ENCODE peak calls at places on chromosomes 7 and 10, in four cellular contexts. O is astrocyte, P is colonic mucosa, B is fibroblast of lung. R is an unnamed sample.

GRCh38 chr7:83413425-83413824 is 235.5 kb downstream of the SEMA3E start:
- DNase-seq in O (peak; percentile 57), P (no peak), B (peak; percentile 71), R (no peak)

GRCh38 chr10:1406172-1406975 is 331.0 kb downstream of the ADARB2 start:
- DNase-seq in O (no peak), P (no peak), B (no peak), R (no peak)

GRCh38 chr7:120519224-120519623 is 246.2 kb downstream of the KCND2 start:
- DNase-seq in O (no peak), P (no peak), B (no peak), R (no peak)

GRCh38 chr10:111455776-111456426 is 379.1 kb downstream of the ADRA2A start:
- DNase-seq in O (no peak), P (no peak), B (no peak), R (no peak)

GRCh38 chr7:51139796-51140195 is 176.8 kb downstream of the COBL start:
- DNase-seq in O (no peak), P (no peak), B (no peak), R (no peak)

GRCh38 chr10:87927091-87927490 is 63.7 kb downstream of the PTEN start:
- DNase-seq in O (peak; percentile 73), P (no peak), B (no peak), R (no peak)

GRCh38 chr10:47104101-47104707 is 193.0 kb downstream of the PTPN20 start:
- DNase-seq in O (no peak), P (no peak), B (peak; percentile 68), R (no peak)

GRCh38 chr10:78623577-78624215 is 445.1 kb upstream of the ZMIZ1 start:
- DNase-seq in O (peak; percentile 94), P (no peak), B (peak; percentile 71), R (peak; percentile 66)

GRCh38 chr7:158421394-158421793 is 166.2 kb downstream of the PTPRN2 start:
- DNase-seq in O (no peak), P (no peak), B (no peak), R (no peak)

GRCh38 chr10:114289096-114289436 is 50.0 kb downstream of the VWA2 start:
- DNase-seq in O (no peak), P (no peak), B (no peak), R (no peak)

GRCh38 chr7:131688738-131689661 is 132.6 kb upstream of the PODXL start:
- DNase-seq in O (peak; percentile 9), P (peak; percentile 65), B (peak; percentile 59), R (peak; percentile 51)

GRCh38 chr10:102595914-102596313 is 48.4 kb upstream of the TRIM8 start:
- DNase-seq in O (no peak), P (no peak), B (no peak), R (no peak)

GRCh38 chr7:32262315-32262714 is 192.1 kb upstream of the PDE1C start:
- DNase-seq in O (no peak), P (no peak), B (no peak), R (no peak)

GRCh38 chr7:16430133-16430532 is 8.8 kb upstream of the CRPPA start:
- DNase-seq in O (peak; percentile 43), P (no peak), B (no peak), R (no peak)

GRCh38 chr7:100888988-100889760 is at the start of gene UFSP1:
- DNase-seq in O (no peak), P (no peak), B (no peak), R (no peak)

GRCh38 chr7:129959480-129960332 is 6.9 kb upstream of the UBE2H start:
- DNase-seq in O (no peak), P (no peak), B (no peak), R (no peak)

GRCh38 chr7:21526007-21526406 is 16.8 kb upstream of the DNAH11 start:
- DNase-seq in O (no peak), P (no peak), B (peak; percentile 21), R (no peak)

GRCh38 chr10:15106352-15107013 is 9.3 kb downstream of the RPP38 start:
- DNase-seq in O (peak; percentile 20), P (peak; percentile 84), B (peak; percentile 81), R (peak; percentile 83)

GRCh38 chr7:7720750-7721621 is 2.6 kb upstream of the RPA3 start:
- DNase-seq in O (no peak), P (no peak), B (no peak), R (no peak)

GRCh38 chr7:158651968-158652555 is 52.5 kb downstream of the NCAPG2 start:
- DNase-seq in O (no peak), P (no peak), B (peak; percentile 12), R (peak; percentile 8)

GRCh38 chr7:93558705-93559614 is 15.6 kb downstream of the CALCR start:
- DNase-seq in O (peak; percentile 22), P (no peak), B (no peak), R (peak; percentile 48)

GRCh38 chr10:124417846-124418725 is 637 bp downstream of the OAT start:
- DNase-seq in O (peak; percentile 45), P (peak; percentile 59), B (peak; percentile 62), R (peak; percentile 40)

GRCh38 chr7:98038731-98039130 is 48.7 kb upstream of the OCM2 start:
- DNase-seq in O (no peak), P (no peak), B (no peak), R (no peak)

GRCh38 chr10:101887762-101888161 is 44.2 kb upstream of the KCNIP2 start:
- DNase-seq in O (no peak), P (no peak), B (no peak), R (no peak)

GRCh38 chr7:121020243-121020642 is 31.7 kb downstream of the CPED1 start:
- DNase-seq in O (peak; percentile 59), P (no peak), B (peak; percentile 78), R (no peak)

GRCh38 chr10:104925232-104925851 is 284.3 kb downstream of the SORCS3 start:
- DNase-seq in O (no peak), P (peak; percentile 25), B (peak; percentile 42), R (no peak)

GRCh38 chr10:104391150-104391968 is 37.7 kb downstream of the CFAP58 start:
- DNase-seq in O (peak; percentile 12), P (no peak), B (peak; percentile 2), R (no peak)

GRCh38 chr10:108801775-108802516 is 1121.4 kb downstream of the XPNPEP1 start:
- DNase-seq in O (peak; percentile 92), P (no peak), B (peak; percentile 41), R (no peak)

GRCh38 chr10:4370376-4370775 is 455.6 kb upstream of the AKR1E2 start:
- DNase-seq in O (peak; percentile 40), P (no peak), B (peak; percentile 39), R (no peak)

GRCh38 chr7:32616625-32617024 is 121.3 kb downstream of the AVL9 start:
- DNase-seq in O (peak; percentile 91), P (no peak), B (peak; percentile 51), R (peak; percentile 81)

GRCh38 chr7:24576171-24577052 is 3.2 kb downstream of the PALS2 start:
- DNase-seq in O (peak; percentile 65), P (peak; percentile 34), B (peak; percentile 87), R (peak; percentile 60)

GRCh38 chr7:94449151-94449725 is 54.5 kb downstream of the COL1A2 start:
- DNase-seq in O (no peak), P (no peak), B (peak; percentile 71), R (no peak)

GRCh38 chr7:135164357-135165021 is 6.0 kb downstream of the CYREN start:
- DNase-seq in O (no peak), P (no peak), B (no peak), R (no peak)
- H3K27ac ChIP-seq in O (no peak overlapping the region), P (no peak overlapping the region), B (no peak overlapping the region), R (no peak overlapping the region)

GRCh38 chr10:52216852-52217251 is 97.2 kb upstream of the DKK1 start:
- DNase-seq in O (peak; percentile 41), P (peak; percentile 30), B (peak; percentile 94), R (peak; percentile 91)

GRCh38 chr10:52212802-52213510 is 101.1 kb upstream of the DKK1 start:
- DNase-seq in O (no peak), P (no peak), B (no peak), R (no peak)

GRCh38 chr10:52213511-52213831 is 100.6 kb upstream of the DKK1 start:
- DNase-seq in O (peak; percentile 27), P (peak; percentile 23), B (peak; percentile 61), R (peak; percentile 67)

GRCh38 chr10:52217531-52217930 is 96.5 kb upstream of the DKK1 start:
- DNase-seq in O (no peak), P (no peak), B (no peak), R (no peak)

DNA sequence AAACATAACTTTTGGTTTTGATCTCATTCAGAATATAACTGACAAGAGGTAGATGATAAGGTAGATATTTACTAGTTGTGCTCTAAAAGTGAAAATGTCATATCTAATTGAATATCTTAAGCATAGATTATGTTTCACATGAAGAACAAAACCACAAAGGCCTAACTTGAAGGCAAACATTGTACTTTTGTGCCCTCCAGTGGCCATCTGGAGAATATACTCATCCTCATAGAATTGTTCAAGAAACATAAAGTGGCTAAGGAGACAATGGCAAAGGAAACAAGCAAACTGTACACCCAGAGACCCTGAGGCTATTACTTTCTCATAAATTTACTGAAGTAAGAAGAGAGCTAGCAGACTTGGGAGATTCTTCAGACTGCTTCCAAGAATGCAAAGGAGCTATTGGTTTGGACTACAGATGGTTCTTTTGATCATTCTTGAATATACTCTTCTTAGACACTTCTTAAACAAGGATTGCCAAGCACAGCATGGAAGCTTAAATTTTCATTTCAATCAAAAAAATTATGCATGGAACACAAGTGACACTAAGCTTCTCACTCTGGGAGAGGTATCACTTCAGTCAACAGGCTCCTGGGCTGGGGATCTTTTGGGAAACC is 98.2 kb upstream of the DKK1 start:
- DNase-seq in O (peak; percentile 50), P (peak; percentile 68), B (peak; percentile 88), R (peak; percentile 78)
- TF ChIP-seq CTCF in O (peak; percentile 78), P (peak; percentile 76), B (peak; percentile 69), R (peak; percentile 65)

DNA sequence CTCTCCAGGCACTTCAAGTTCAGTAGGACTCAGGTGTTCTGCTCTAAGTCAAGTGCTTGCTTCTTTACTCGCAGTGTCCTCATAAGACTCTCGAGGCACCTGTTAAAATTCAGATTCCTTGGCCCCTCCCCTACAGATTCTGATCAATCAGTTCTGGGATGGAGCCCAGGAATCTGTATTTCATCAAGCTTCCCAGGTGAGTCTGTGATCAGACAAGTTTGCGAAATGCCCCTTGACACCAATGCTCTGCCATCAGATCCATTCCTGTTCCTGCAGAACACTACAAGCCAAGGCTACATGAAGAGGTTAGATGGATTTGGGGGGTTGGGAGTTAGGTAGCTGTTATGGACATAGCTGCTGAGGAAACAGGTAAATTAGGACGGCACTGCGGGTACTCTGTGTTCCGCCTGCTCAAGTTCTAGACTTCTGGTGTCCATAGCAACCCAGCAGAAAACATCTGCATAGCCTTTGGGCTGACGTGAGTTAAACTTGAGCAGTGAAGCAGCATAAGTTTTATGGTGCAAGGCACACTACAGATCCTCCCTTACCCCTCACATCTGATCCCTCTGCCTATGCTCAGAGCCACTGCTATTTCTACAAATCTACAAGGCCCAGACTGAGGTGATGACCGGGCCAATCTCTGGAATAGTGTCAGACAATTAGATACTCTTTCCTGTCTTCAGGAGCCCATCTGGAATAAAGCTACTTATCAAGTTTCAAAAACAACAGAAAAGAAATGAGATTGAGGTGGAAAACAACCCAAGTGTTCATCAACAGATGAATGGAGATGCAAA is 6.9 kb upstream of the NCOA4 start:
- DNase-seq in O (no peak), P (no peak), B (no peak), R (no peak)
- H3K27ac ChIP-seq in O (no peak overlapping the region), P (no peak overlapping the region), B (no peak overlapping the region), R (no peak overlapping the region)

DNA sequence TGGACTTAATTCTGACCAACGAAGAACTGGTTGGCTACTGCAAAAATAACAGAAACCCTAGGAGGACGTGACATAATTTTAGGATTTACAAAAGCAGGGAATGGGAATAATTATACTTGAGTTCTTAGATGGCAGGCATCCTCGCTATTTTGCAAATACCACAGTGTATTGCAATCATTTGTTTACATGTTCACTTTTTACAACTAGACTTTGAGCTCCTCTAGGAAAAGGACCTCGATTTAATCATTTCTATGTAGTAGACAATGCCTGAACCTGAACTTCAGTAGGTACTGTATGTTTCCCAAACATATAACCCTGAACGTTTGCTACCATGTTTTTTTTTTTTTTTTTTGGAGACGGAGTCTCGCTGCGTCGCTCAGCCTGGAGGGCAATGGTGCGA is 137.7 kb downstream of the CNOT4 start:
- DNase-seq in O (no peak), P (no peak), B (no peak), R (no peak)
- TF ChIP-seq CTCF in O (no peak), P (no peak), B (no peak), R (no peak)

R was measured in brain microvascular endothelial cell.